ENCODE peak calls at places on chromosome 22, in seven cellular contexts. One of them, this sample, is unnamed.

GRCh38 chr22:45638834-45639746 is 32.5 kb upstream of the ATXN10 start:
- DNase-seq in activated naive CD4-positive, alpha-beta T cell: no peak
- DNase-seq in LHCN-M2: peak; percentile 41
- DNase-seq in cardiac septum: peak; percentile 71
- DNase-seq in pancreas: no peak
- DNase-seq in NCI-H1092: no peak
- DNase-seq in stimulated activated CD4-positive, alpha-beta T cell treated with anti-CD3 and anti-CD28 coated beads, Interleukin-2, amount 100 ng/mL, for 48 hours: no peak
- DNase-seq in this sample: no peak

GRCh38 chr22:24410110-24410856 is 17.1 kb upstream of the ADORA2A start:
- DNase-seq in stimulated activated CD4-positive, alpha-beta T cell treated with anti-CD3 and anti-CD28 coated beads, Interleukin-2, amount 100 ng/mL, for 48 hours: no peak
- DNase-seq in NCI-H1092: no peak
- DNase-seq in cardiac septum: peak; percentile 15
- DNase-seq in pancreas: no peak
- DNase-seq in LHCN-M2: peak; percentile 52
- DNase-seq in activated naive CD4-positive, alpha-beta T cell: no peak
- DNase-seq in this sample: no peak

GRCh38 chr22:50488886-50489285 is 2.2 kb downstream of the MIOX start:
- DNase-seq in LHCN-M2: no peak
- DNase-seq in cardiac septum: no peak
- DNase-seq in pancreas: no peak
- DNase-seq in activated naive CD4-positive, alpha-beta T cell: no peak
- DNase-seq in stimulated activated CD4-positive, alpha-beta T cell treated with anti-CD3 and anti-CD28 coated beads, Interleukin-2, amount 100 ng/mL, for 48 hours: no peak
- DNase-seq in NCI-H1092: no peak
- DNase-seq in this sample: no peak

GRCh38 chr22:44860311-44860710 is 107.9 kb downstream of the ARHGAP8 start:
- DNase-seq in stimulated activated CD4-positive, alpha-beta T cell treated with anti-CD3 and anti-CD28 coated beads, Interleukin-2, amount 100 ng/mL, for 48 hours: no peak
- DNase-seq in LHCN-M2: peak; percentile 40
- DNase-seq in activated naive CD4-positive, alpha-beta T cell: no peak
- DNase-seq in pancreas: no peak
- DNase-seq in cardiac septum: no peak
- DNase-seq in NCI-H1092: no peak
- DNase-seq in this sample: no peak

GRCh38 chr22:40009953-40010751 is 15.4 kb downstream of the FAM83F start:
- DNase-seq in pancreas: peak; percentile 29
- DNase-seq in stimulated activated CD4-positive, alpha-beta T cell treated with anti-CD3 and anti-CD28 coated beads, Interleukin-2, amount 100 ng/mL, for 48 hours: no peak
- DNase-seq in LHCN-M2: no peak
- DNase-seq in NCI-H1092: peak; percentile 61
- DNase-seq in activated naive CD4-positive, alpha-beta T cell: no peak
- DNase-seq in cardiac septum: no peak
- DNase-seq in this sample: no peak

GRCh38 chr22:19767427-19768380 is 7.1 kb downstream of the TBX1 start:
- DNase-seq in cardiac septum: no peak
- DNase-seq in pancreas: no peak
- DNase-seq in activated naive CD4-positive, alpha-beta T cell: no peak
- DNase-seq in LHCN-M2: no peak
- DNase-seq in stimulated activated CD4-positive, alpha-beta T cell treated with anti-CD3 and anti-CD28 coated beads, Interleukin-2, amount 100 ng/mL, for 48 hours: no peak
- DNase-seq in NCI-H1092: no peak
- DNase-seq in this sample: no peak

GRCh38 chr22:31049815-31050420 is 31.2 kb upstream of the SMTN start:
- DNase-seq in LHCN-M2: no peak
- DNase-seq in cardiac septum: peak; percentile 38
- DNase-seq in stimulated activated CD4-positive, alpha-beta T cell treated with anti-CD3 and anti-CD28 coated beads, Interleukin-2, amount 100 ng/mL, for 48 hours: no peak
- DNase-seq in pancreas: no peak
- DNase-seq in activated naive CD4-positive, alpha-beta T cell: no peak
- DNase-seq in NCI-H1092: no peak
- DNase-seq in this sample: no peak

GRCh38 chr22:45910928-45911467 is 66.0 kb downstream of the WNT7B start:
- DNase-seq in activated naive CD4-positive, alpha-beta T cell: no peak
- DNase-seq in NCI-H1092: no peak
- DNase-seq in pancreas: no peak
- DNase-seq in cardiac septum: no peak
- DNase-seq in stimulated activated CD4-positive, alpha-beta T cell treated with anti-CD3 and anti-CD28 coated beads, Interleukin-2, amount 100 ng/mL, for 48 hours: no peak
- DNase-seq in LHCN-M2: no peak
- DNase-seq in this sample: no peak

GRCh38 chr22:49294656-49295464 is 532.8 kb downstream of the BRD1 start:
- DNase-seq in activated naive CD4-positive, alpha-beta T cell: no peak
- DNase-seq in cardiac septum: peak; percentile 58
- DNase-seq in NCI-H1092: no peak
- DNase-seq in LHCN-M2: no peak
- DNase-seq in stimulated activated CD4-positive, alpha-beta T cell treated with anti-CD3 and anti-CD28 coated beads, Interleukin-2, amount 100 ng/mL, for 48 hours: no peak
- DNase-seq in pancreas: no peak
- DNase-seq in this sample: no peak

GRCh38 chr22:36870250-36870649 is 9.4 kb downstream of the NCF4 start:
- DNase-seq in NCI-H1092: no peak
- DNase-seq in LHCN-M2: no peak
- DNase-seq in pancreas: no peak
- DNase-seq in stimulated activated CD4-positive, alpha-beta T cell treated with anti-CD3 and anti-CD28 coated beads, Interleukin-2, amount 100 ng/mL, for 48 hours: no peak
- DNase-seq in cardiac septum: no peak
- DNase-seq in activated naive CD4-positive, alpha-beta T cell: no peak
- DNase-seq in this sample: no peak

GRCh38 chr22:22168190-22168940 is 76.2 kb upstream of the VPREB1 start:
- DNase-seq in pancreas: peak; percentile 20
- DNase-seq in NCI-H1092: peak; percentile 10
- DNase-seq in stimulated activated CD4-positive, alpha-beta T cell treated with anti-CD3 and anti-CD28 coated beads, Interleukin-2, amount 100 ng/mL, for 48 hours: no peak
- DNase-seq in LHCN-M2: peak; percentile 62
- DNase-seq in activated naive CD4-positive, alpha-beta T cell: no peak
- DNase-seq in cardiac septum: no peak
- DNase-seq in this sample: no peak

GRCh38 chr22:49765951-49766350 is 61.7 kb downstream of the BRD1 start:
- DNase-seq in activated naive CD4-positive, alpha-beta T cell: no peak
- DNase-seq in stimulated activated CD4-positive, alpha-beta T cell treated with anti-CD3 and anti-CD28 coated beads, Interleukin-2, amount 100 ng/mL, for 48 hours: no peak
- DNase-seq in LHCN-M2: no peak
- DNase-seq in NCI-H1092: no peak
- DNase-seq in pancreas: no peak
- DNase-seq in cardiac septum: no peak
- DNase-seq in this sample: no peak

GRCh38 chr22:48498526-48499331 is 1328.9 kb downstream of the BRD1 start:
- DNase-seq in pancreas: no peak
- DNase-seq in cardiac septum: no peak
- DNase-seq in stimulated activated CD4-positive, alpha-beta T cell treated with anti-CD3 and anti-CD28 coated beads, Interleukin-2, amount 100 ng/mL, for 48 hours: no peak
- DNase-seq in NCI-H1092: no peak
- DNase-seq in LHCN-M2: no peak
- DNase-seq in activated naive CD4-positive, alpha-beta T cell: no peak
- DNase-seq in this sample: no peak

GRCh38 chr22:41302016-41302767 is 867 bp downstream of the ZC3H7B start:
- DNase-seq in cardiac septum: no peak
- DNase-seq in stimulated activated CD4-positive, alpha-beta T cell treated with anti-CD3 and anti-CD28 coated beads, Interleukin-2, amount 100 ng/mL, for 48 hours: no peak
- DNase-seq in LHCN-M2: no peak
- DNase-seq in NCI-H1092: no peak
- DNase-seq in activated naive CD4-positive, alpha-beta T cell: no peak
- DNase-seq in pancreas: no peak
- DNase-seq in this sample: no peak

GRCh38 chr22:17706451-17706900 is 67.8 kb downstream of the BID start:
- DNase-seq in stimulated activated CD4-positive, alpha-beta T cell treated with anti-CD3 and anti-CD28 coated beads, Interleukin-2, amount 100 ng/mL, for 48 hours: peak; percentile 25
- DNase-seq in NCI-H1092: no peak
- DNase-seq in pancreas: no peak
- DNase-seq in LHCN-M2: peak; percentile 94
- DNase-seq in cardiac septum: no peak
- DNase-seq in activated naive CD4-positive, alpha-beta T cell: no peak
- DNase-seq in this sample: peak; percentile 17

GRCh38 chr22:17120281-17120680 is 879 bp downstream of the TMEM121B start:
- DNase-seq in stimulated activated CD4-positive, alpha-beta T cell treated with anti-CD3 and anti-CD28 coated beads, Interleukin-2, amount 100 ng/mL, for 48 hours: peak; percentile 36
- DNase-seq in cardiac septum: peak; percentile 87
- DNase-seq in NCI-H1092: no peak
- DNase-seq in pancreas: peak; percentile 64
- DNase-seq in activated naive CD4-positive, alpha-beta T cell: peak; percentile 11
- DNase-seq in LHCN-M2: peak; percentile 17
- DNase-seq in this sample: no peak

GRCh38 chr22:19810381-19811141 is 44.1 kb downstream of the GNB1L start:
- DNase-seq in cardiac septum: peak; percentile 51
- DNase-seq in activated naive CD4-positive, alpha-beta T cell: no peak
- DNase-seq in stimulated activated CD4-positive, alpha-beta T cell treated with anti-CD3 and anti-CD28 coated beads, Interleukin-2, amount 100 ng/mL, for 48 hours: no peak
- DNase-seq in pancreas: peak; percentile 1
- DNase-seq in NCI-H1092: no peak
- DNase-seq in LHCN-M2: peak; percentile 80
- DNase-seq in this sample: no peak

GRCh38 chr22:50439314-50440250 is 35.3 kb downstream of the SBF1 start:
- DNase-seq in stimulated activated CD4-positive, alpha-beta T cell treated with anti-CD3 and anti-CD28 coated beads, Interleukin-2, amount 100 ng/mL, for 48 hours: no peak
- DNase-seq in cardiac septum: no peak
- DNase-seq in LHCN-M2: no peak
- DNase-seq in activated naive CD4-positive, alpha-beta T cell: no peak
- DNase-seq in pancreas: no peak
- DNase-seq in NCI-H1092: no peak
- DNase-seq in this sample: peak; percentile 19

GRCh38 chr22:50105529-50106100 is 15.8 kb downstream of the MOV10L1 start:
- DNase-seq in pancreas: no peak
- DNase-seq in LHCN-M2: no peak
- DNase-seq in activated naive CD4-positive, alpha-beta T cell: no peak
- DNase-seq in NCI-H1092: no peak
- DNase-seq in stimulated activated CD4-positive, alpha-beta T cell treated with anti-CD3 and anti-CD28 coated beads, Interleukin-2, amount 100 ng/mL, for 48 hours: no peak
- DNase-seq in cardiac septum: no peak
- DNase-seq in this sample: no peak

GRCh38 chr22:37972527-37972926 is 11.8 kb downstream of the SOX10 start:
- DNase-seq in stimulated activated CD4-positive, alpha-beta T cell treated with anti-CD3 and anti-CD28 coated beads, Interleukin-2, amount 100 ng/mL, for 48 hours: no peak
- DNase-seq in cardiac septum: no peak
- DNase-seq in NCI-H1092: no peak
- DNase-seq in LHCN-M2: no peak
- DNase-seq in activated naive CD4-positive, alpha-beta T cell: no peak
- DNase-seq in pancreas: no peak
- DNase-seq in this sample: no peak